ENCODE peak calls at places on chromosomes 5 and 9, in ten cellular contexts. K is lower lobe of right lung, H is ovary, P is SK-N-SH, C is IMR-90, D is right lobe of liver, W is heart left ventricle, A is adipocyte, G is psoas muscle, Q is hepatocyte. X is an unnamed sample. For H3K9me3, the result is how much of the 10 kb centered on the place peaks cover.

GRCh38 chr9:26551971-26552370 is 340.6 kb downstream of the CAAP1 start:
- DNase-seq in C (no peak), A (peak), K (no peak), W (no peak), P (no peak), H (no peak), Q (no peak), D (no peak), G (no peak), X (no peak)

GRCh38 chr5:5422819-5423515 is 490 bp downstream of the ICE1 start:
- DNase-seq in W (no peak), H (no peak), K (no peak), G (no peak), C (no peak), P (no peak), D (no peak), Q (peak), A (peak), X (peak)

GRCh38 chr9:133477992-133478850 is 678 bp downstream of the SLC2A6 start:
- DNase-seq in D (peak), K (peak), P (no peak), A (peak), G (peak), H (no peak), Q (peak), W (peak), C (peak), X (peak)

GRCh38 chr5:159581502-159582249 is 251.4 kb upstream of the IL12B start:
- DNase-seq in Q (no peak), W (no peak), A (peak), H (no peak), C (peak), G (no peak), D (no peak), P (no peak), K (no peak), X (no peak)

GRCh38 chr9:123225374-123225813 is 43.0 kb downstream of the STRBP start:
- DNase-seq in P (peak), H (no peak), D (no peak), A (peak), W (peak), Q (peak), K (no peak), C (peak), G (no peak), X (peak)

GRCh38 chr5:33894566-33894965 is 2.8 kb upstream of the ADAMTS12 start:
- DNase-seq in A (peak), W (no peak), C (peak), H (no peak), P (no peak), K (no peak), G (no peak), D (no peak), Q (no peak), X (no peak)

GRCh38 chr9:72589684-72590555 is 68.5 kb downstream of the TMC1 start:
- DNase-seq in H (no peak), D (no peak), Q (no peak), K (no peak), A (peak), W (no peak), G (no peak), P (no peak), C (peak), X (no peak)

GRCh38 chr5:132586063-132586462 is 29.3 kb downstream of the RAD50 start:
- DNase-seq in Q (no peak), K (no peak), A (no peak), C (no peak), P (no peak), H (no peak), G (no peak), D (no peak), W (no peak), X (no peak)

GRCh38 chr9:127862075-127863011 is 7.9 kb upstream of the ENG start:
- DNase-seq in D (peak), Q (no peak), G (peak), P (no peak), H (peak), A (no peak), W (peak), C (no peak), K (peak), X (no peak)

GRCh38 chr5:50655810-50656205 is 10.6 kb upstream of the PARP8 start:
- DNase-seq in G (no peak), D (no peak), A (no peak), Q (no peak), K (no peak), P (no peak), H (no peak), C (no peak), W (no peak), X (no peak)

GRCh38 chr5:88879724-88880123 is 3.3 kb downstream of the MEF2C start:
- DNase-seq in Q (no peak), P (no peak), K (no peak), D (no peak), C (no peak), H (no peak), A (no peak), W (no peak), G (no peak), X (no peak)

GRCh38 chr5:39740404-39740803 is 315.6 kb upstream of the DAB2 start:
- DNase-seq in C (no peak), D (no peak), Q (no peak), G (no peak), H (no peak), P (no peak), A (no peak), W (no peak), K (no peak), X (no peak)

GRCh38 chr5:81187885-81188284 is 45.2 kb upstream of the CKMT2 start:
- DNase-seq in H (no peak), A (no peak), W (peak), G (no peak), K (no peak), P (no peak), Q (no peak), D (peak), C (no peak), X (no peak)

GRCh38 chr5:127909078-127909477 is 174.5 kb upstream of the SLC12A2 start:
- DNase-seq in Q (peak), W (no peak), C (peak), D (no peak), P (peak), K (no peak), A (peak), G (no peak), H (no peak), X (peak)

GRCh38 chr5:172178301-172179031 is 9.6 kb downstream of the STK10 start:
- DNase-seq in Q (no peak), W (no peak), D (no peak), K (no peak), P (no peak), G (no peak), C (no peak), H (no peak), A (no peak), X (no peak)

GRCh38 chr5:170747357-170747756 is 36.2 kb upstream of the GABRP start:
- DNase-seq in K (no peak), G (no peak), A (no peak), P (peak), W (peak), Q (no peak), C (no peak), D (no peak), H (no peak), X (no peak)

GRCh38 chr9:120874861-120875565 is 2.0 kb downstream of the PHF19 start:
- DNase-seq in P (peak), K (no peak), H (no peak), G (no peak), W (no peak), Q (no peak), C (no peak), D (no peak), A (peak), X (no peak)

GRCh38 chr9:25876248-25876647 is 198.0 kb upstream of the TUSC1 start:
- DNase-seq in A (no peak), G (no peak), C (no peak), P (peak), K (no peak), W (no peak), H (no peak), D (no peak), Q (no peak), X (no peak)

GRCh38 chr5:175840050-175840841 is 31.1 kb upstream of the CPLX2 start:
- DNase-seq in A (peak), C (peak), P (no peak), H (no peak), K (no peak), W (no peak), Q (no peak), G (no peak), D (no peak), X (no peak)

GRCh38 chr5:149559712-149560111 is 8.5 kb upstream of the CSNK1A1 start:
- DNase-seq in W (no peak), K (no peak), H (no peak), A (peak), Q (no peak), C (peak), D (no peak), G (no peak), P (no peak), X (no peak)

GRCh38 chr9:84811072-84811725 is 141.7 kb downstream of the NTRK2 start:
- DNase-seq in K (no peak), H (no peak), G (no peak), P (no peak), A (no peak), D (no peak), Q (no peak), C (no peak), W (no peak), X (no peak)

GRCh38 chr5:135239461-135240282 is 159.4 kb downstream of the MACROH2A1 start:
- DNase-seq in H (peak), C (peak), P (no peak), A (peak), D (no peak), Q (no peak), G (no peak), K (no peak), W (no peak), X (no peak)

GRCh38 chr5:113520429-113520828 is 6.9 kb downstream of the YTHDC2 start:
- DNase-seq in P (no peak), H (no peak), W (no peak), Q (no peak), A (no peak), D (no peak), G (no peak), K (no peak), C (peak), X (no peak)

GRCh38 chr9:96720435-96720834 is 57.5 kb downstream of the ZNF510 start:
- DNase-seq in P (no peak), C (no peak), K (no peak), W (no peak), H (no peak), Q (no peak), D (no peak), G (no peak), A (no peak), X (no peak)

GRCh38 chr5:69292349-69292748 is 40.3 kb downstream of the CCDC125 start:
- DNase-seq in A (no peak), P (peak), G (no peak), H (no peak), Q (no peak), W (no peak), D (no peak), C (no peak), K (no peak), X (no peak)

GRCh38 chr9:116516456-116516855 is 170.6 kb upstream of the TRIM32 start:
- DNase-seq in K (no peak), A (no peak), D (no peak), P (no peak), G (no peak), W (no peak), C (no peak), H (no peak), Q (no peak), X (no peak)

GRCh38 chr9:112971415-112971814 is 40.6 kb downstream of the ZNF883 start:
- DNase-seq in P (peak), C (peak), G (no peak), Q (peak), H (no peak), A (no peak), W (no peak), D (no peak), K (no peak), X (no peak)

GRCh38 chr9:16417101-16417500 is 453.4 kb downstream of the BNC2 start:
- DNase-seq in C (peak), G (no peak), P (no peak), K (no peak), A (peak), Q (peak), D (no peak), W (no peak), H (no peak), X (no peak)

GRCh38 chr9:121483049-121483448 is 16.6 kb downstream of the GGTA1 start:
- DNase-seq in G (no peak), Q (peak), D (no peak), K (no peak), P (no peak), H (no peak), C (no peak), W (no peak), A (no peak), X (peak)

GRCh38 chr5:948472-949274 is 56.0 kb downstream of the TRIP13 start:
- DNase-seq in A (no peak), D (no peak), W (no peak), G (peak), H (no peak), K (no peak), C (no peak), P (no peak), Q (no peak), X (no peak)

GRCh38 chr5:149474198-149474597 is 77.0 kb downstream of the CSNK1A1 start:
- DNase-seq in W (no peak), G (no peak), K (no peak), P (no peak), C (no peak), Q (peak), A (no peak), D (no peak), H (no peak), X (no peak)

GRCh38 chr9:131738838-131739191 is 1.1 kb downstream of the RAPGEF1 start:
- DNase-seq in G (no peak), K (peak), C (no peak), A (no peak), D (peak), H (no peak), W (no peak), P (no peak), Q (peak), X (peak)

GRCh38 chr5:141389153-141390042 is 1.9 kb downstream of the PCDHGB4 start:
- DNase-seq in H (no peak), C (no peak), W (no peak), D (no peak), K (no peak), A (no peak), P (no peak), G (no peak), Q (no peak), X (no peak)
- H3K9me3 ChIP-seq in H (under half), C (half or more), W (half or more), D (under half), K (half or more), A (half or more), P (under half), G (under half), Q (under half), X (under half)

GRCh38 chr5:21573915-21574314 is 1279.2 kb downstream of the CDH12 start:
- DNase-seq in A (no peak), W (no peak), P (no peak), C (no peak), G (no peak), K (no peak), Q (no peak), H (no peak), D (no peak), X (no peak)
- H3K4me3 ChIP-seq in A (no peak), W (no peak), P (no peak), C (no peak), G (no peak), K (no peak), Q (no peak), H (no peak), D (no peak), X (no peak)

DNA sequence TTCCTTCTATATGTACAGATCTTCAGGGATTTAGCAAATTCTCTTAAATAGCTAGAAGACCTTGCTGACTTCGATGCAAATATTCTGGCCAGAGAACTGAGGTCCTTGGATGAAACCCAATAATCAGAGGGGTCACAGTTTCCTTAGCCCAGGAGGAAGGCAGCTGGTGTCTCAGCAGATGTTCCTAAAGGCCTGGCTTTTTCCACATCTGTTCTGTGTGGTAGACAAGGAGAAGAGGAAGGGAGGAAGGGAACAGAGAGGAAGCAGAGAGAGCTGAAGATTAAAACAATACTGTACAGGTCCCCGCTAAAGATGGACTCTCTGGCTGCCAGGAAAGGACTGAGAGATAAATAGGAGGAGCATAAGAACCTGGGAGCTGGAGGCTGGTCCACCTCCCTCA is 33.1 kb downstream of the BOD1 start:
- DNase-seq in K (no peak), H (no peak), C (no peak), A (no peak), G (no peak), P (no peak), D (no peak), Q (no peak), W (no peak), X (no peak)
- H3K9me3 ChIP-seq in K (under half), H (under half), C (under half), A (under half), G (under half), P (under half), D (under half), Q (under half), W (under half), X (under half)

GRCh38 chr5:75491621-75492020 is 19.8 kb downstream of the CERT1 start:
- DNase-seq in A (no peak), G (no peak), P (no peak), Q (no peak), W (no peak), C (no peak), D (no peak), K (no peak), H (no peak), X (no peak)
- H3K4me3 ChIP-seq in A (no peak), G (no peak), P (no peak), Q (no peak), W (no peak), C (no peak), D (no peak), K (no peak), H (no peak), X (no peak)

GRCh38 chr5:178872302-178872701 is 12.5 kb downstream of the ZNF354B start:
- DNase-seq in K (no peak), Q (no peak), H (no peak), C (no peak), D (no peak), P (no peak), W (no peak), A (no peak), G (no peak), X (no peak)
- H3K9me3 ChIP-seq in K (half or more), Q (under half), H (under half), C (under half), D (under half), P (under half), W (under half), A (half or more), G (under half), X (under half)

GRCh38 chr5:157182143-157182757 is 1.6 kb downstream of the ITK start:
- DNase-seq in G (no peak), P (no peak), H (no peak), Q (no peak), C (no peak), W (no peak), D (no peak), A (no peak), K (no peak), X (no peak)

GRCh38 chr5:157187046-157187754 is 6.6 kb downstream of the ITK start:
- DNase-seq in H (no peak), K (no peak), C (no peak), W (no peak), G (no peak), D (no peak), P (no peak), A (no peak), Q (no peak), X (no peak)

GRCh38 chr5:157186309-157187045 is 5.8 kb downstream of the ITK start:
- DNase-seq in G (no peak), D (no peak), K (no peak), A (no peak), W (no peak), Q (no peak), P (no peak), C (no peak), H (no peak), X (no peak)

GRCh38 chr5:157180374-157181264 is at the start of gene ITK:
- DNase-seq in G (no peak), Q (no peak), H (no peak), C (no peak), W (no peak), D (no peak), A (no peak), P (no peak), K (no peak), X (no peak)

GRCh38 chr5:157184117-157184516 is 3.5 kb downstream of the ITK start:
- DNase-seq in C (no peak), Q (no peak), W (no peak), P (no peak), A (no peak), H (no peak), K (no peak), G (no peak), D (no peak), X (no peak)
- H3K4me3 ChIP-seq in C (no peak), Q (no peak), W (no peak), P (no peak), A (no peak), H (no peak), K (peak), G (no peak), D (no peak), X (no peak)